ENCODE peak calls at places on chromosomes 3 and 15, in nine cellular contexts. E, F, V, G, O, H, W, U and Y are unnamed samples. For H3K4me1, H3K9me3 and H3K27me3, the result is how much of the 10 kb centered on the place peaks cover.

GRCh38 chr15:33860749-33861148 is 107.5 kb upstream of the CHRM5 start:
- DNase-seq in W (no peak), G (no peak), O (no peak), H (no peak), F (no peak), U (peak), V (no peak), E (no peak), Y (no peak)

GRCh38 chr15:65818927-65819562 is 27.0 kb upstream of the DENND4A start:
- DNase-seq in V (no peak), G (no peak), U (peak), H (peak), W (no peak), E (no peak), F (no peak), O (no peak), Y (peak)

GRCh38 chr3:143172313-143173054 is 52.9 kb downstream of the CHST2 start:
- DNase-seq in G (no peak), H (no peak), O (no peak), E (no peak), F (no peak), W (no peak), V (no peak), U (no peak), Y (no peak)

GRCh38 chr3:150135321-150135721 is 164.6 kb upstream of the PFN2 start:
- DNase-seq in H (no peak), V (no peak), E (no peak), G (no peak), U (peak), W (no peak), F (no peak), O (no peak), Y (no peak)

GRCh38 chr3:30156586-30157498 is 449.6 kb upstream of the TGFBR2 start:
- DNase-seq in E (no peak), G (no peak), H (no peak), W (no peak), V (no peak), F (no peak), O (no peak), U (no peak), Y (no peak)

GRCh38 chr3:72891053-72891855 is 3.4 kb downstream of the GXYLT2 start:
- DNase-seq in G (no peak), W (peak), U (peak), O (peak), V (peak), H (no peak), F (no peak), E (no peak), Y (no peak)

GRCh38 chr3:45644467-45645201 is 44.6 kb upstream of the SACM1L start:
- DNase-seq in H (no peak), W (no peak), V (no peak), E (no peak), O (no peak), U (peak), G (peak), F (no peak), Y (no peak)

GRCh38 chr15:74542192-74543042 is 1.4 kb downstream of the ARID3B start:
- DNase-seq in H (no peak), U (no peak), G (no peak), W (no peak), F (no peak), O (no peak), V (peak), E (no peak), Y (no peak)

GRCh38 chr15:85785887-85786777 is 8.6 kb downstream of the KLHL25 start:
- DNase-seq in W (no peak), F (no peak), V (peak), O (peak), E (peak), U (peak), H (peak), G (no peak), Y (no peak)

GRCh38 chr3:167883452-167883851 is 147.9 kb downstream of the SERPINI1 start:
- DNase-seq in H (no peak), G (no peak), U (no peak), O (no peak), E (no peak), V (no peak), F (no peak), W (no peak), Y (no peak)

GRCh38 chr15:29596266-29596665 is 226.0 kb downstream of the TJP1 start:
- DNase-seq in W (no peak), U (peak), G (no peak), V (no peak), E (no peak), H (peak), F (no peak), O (no peak), Y (no peak)

GRCh38 chr3:130490246-130490645 is 26.7 kb upstream of the COL6A6 start:
- DNase-seq in E (no peak), F (no peak), G (no peak), O (no peak), W (no peak), H (no peak), V (no peak), U (no peak), Y (no peak)

GRCh38 chr15:45868109-45868691 is 233.4 kb downstream of the SQOR start:
- DNase-seq in F (no peak), W (no peak), V (no peak), E (no peak), U (no peak), O (no peak), G (no peak), H (no peak), Y (no peak)

GRCh38 chr3:11641683-11642407 is 1.9 kb downstream of the VGLL4 start:
- DNase-seq in O (no peak), F (no peak), V (peak), U (peak), G (no peak), H (no peak), W (no peak), E (no peak), Y (peak)

GRCh38 chr3:153051427-153052095 is 110.5 kb upstream of the RAP2B start:
- DNase-seq in E (no peak), U (peak), W (no peak), H (peak), V (no peak), G (peak), O (peak), F (no peak), Y (no peak)

GRCh38 chr3:195542261-195542660 is 864 bp downstream of the PPP1R2 start:
- DNase-seq in V (no peak), G (no peak), F (no peak), O (no peak), U (peak), W (no peak), H (peak), E (no peak), Y (no peak)

GRCh38 chr3:195540526-195540925 is 2.6 kb downstream of the PPP1R2 start:
- DNase-seq in V (no peak), F (no peak), H (no peak), O (no peak), E (no peak), U (no peak), W (no peak), G (no peak), Y (no peak)

GRCh38 chr3:195543642-195544536 is 764 bp upstream of the PPP1R2 start:
- DNase-seq in F (peak), V (no peak), U (no peak), E (peak), H (peak), W (peak), O (no peak), G (no peak), Y (no peak)

GRCh38 chr3:195544634-195545033 is 1.5 kb upstream of the PPP1R2 start:
- DNase-seq in U (no peak), E (no peak), H (no peak), O (no peak), W (peak), V (no peak), G (no peak), F (no peak), Y (no peak)

DNA sequence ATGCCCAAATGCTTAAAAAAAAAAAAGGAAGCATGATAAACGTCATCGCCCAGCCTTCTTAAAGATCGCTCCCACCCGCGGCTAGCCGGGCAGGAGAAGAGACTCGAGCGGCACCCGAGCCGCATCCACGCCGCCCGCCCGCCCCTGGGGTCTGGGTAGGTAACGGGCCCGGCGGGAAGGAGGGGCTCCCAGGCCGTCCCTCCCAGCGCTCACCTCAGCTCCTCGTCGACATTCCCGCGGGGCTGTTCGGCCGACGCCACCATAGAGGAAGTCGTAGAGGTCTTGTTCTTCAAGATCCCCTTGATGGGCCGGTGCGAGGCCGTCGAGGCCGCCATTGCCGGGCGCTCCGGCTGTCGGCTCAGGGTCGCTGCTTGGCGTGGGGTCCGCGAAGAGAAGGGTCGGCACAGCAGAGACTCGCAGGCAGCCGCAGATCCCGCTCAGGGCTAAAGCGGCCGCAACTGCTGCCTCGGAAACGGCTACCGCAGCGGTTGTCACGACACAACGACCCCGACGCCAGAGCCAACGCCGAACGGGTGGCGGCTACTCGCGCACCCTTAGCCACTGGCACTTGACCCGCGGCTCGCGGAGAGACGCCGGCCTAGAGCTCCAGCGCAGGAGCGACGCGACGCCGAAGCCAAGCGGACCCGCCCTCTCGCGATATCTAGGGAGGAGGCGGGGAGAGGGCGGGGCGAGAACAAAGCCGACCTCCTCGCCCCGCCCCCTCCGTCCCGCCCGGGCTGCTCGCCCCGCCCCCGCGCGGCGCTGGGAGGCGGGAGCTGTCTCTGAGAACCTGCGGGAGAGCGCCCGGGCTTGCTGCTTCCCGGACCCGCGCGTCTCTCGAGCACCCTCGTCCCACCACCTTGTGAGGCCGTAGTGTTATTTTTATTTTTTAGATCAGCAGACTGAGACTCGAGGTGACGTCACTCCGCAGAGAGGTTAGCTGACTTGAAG is at the start of gene PPP1R2:
- DNase-seq in E (peak), H (peak), V (peak), F (peak), O (peak), W (peak), U (peak), G (peak), Y (peak)
- H3K4me1 ChIP-seq in E (under half), H (under half), V (under half), F (under half), O (under half), W (under half), U (under half), G (under half), Y (half or more)

GRCh38 chr15:100234158-100235029 is 107.4 kb downstream of the ADAMTS17 start:
- DNase-seq in U (no peak), F (no peak), H (no peak), W (peak), G (no peak), O (no peak), V (no peak), E (no peak), Y (no peak)
- H3K9me3 ChIP-seq in U (under half), F (under half), H (under half), W (under half), G (under half), O (under half), V (under half), E (under half), Y (under half)

DNA sequence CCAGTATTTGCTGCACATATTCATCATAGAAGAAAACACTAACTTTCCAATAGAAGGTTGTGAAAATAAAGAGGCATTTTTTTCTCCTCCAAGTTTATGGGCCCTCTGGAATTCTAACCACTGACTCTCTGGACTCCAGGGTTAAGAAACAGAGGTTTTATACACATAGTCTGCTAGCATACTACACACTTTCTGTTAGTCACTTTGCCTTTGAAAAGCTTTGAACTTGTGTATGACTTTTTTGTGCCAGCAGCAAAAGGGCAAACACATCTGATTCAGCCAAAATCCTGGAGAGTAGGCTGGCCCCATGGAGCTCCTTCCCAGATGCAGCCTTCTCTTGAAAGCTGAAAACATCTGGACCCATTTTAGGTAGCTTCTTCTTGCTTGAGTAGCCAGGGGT is 6.2 kb downstream of the ZIC4 start:
- DNase-seq in U (no peak), E (no peak), O (no peak), G (no peak), H (no peak), F (no peak), V (no peak), W (no peak), Y (no peak)
- H3K27me3 ChIP-seq in U (under half), E (half or more), O (half or more), G (under half), H (under half), F (half or more), V (under half), W (under half), Y (under half)

DNA sequence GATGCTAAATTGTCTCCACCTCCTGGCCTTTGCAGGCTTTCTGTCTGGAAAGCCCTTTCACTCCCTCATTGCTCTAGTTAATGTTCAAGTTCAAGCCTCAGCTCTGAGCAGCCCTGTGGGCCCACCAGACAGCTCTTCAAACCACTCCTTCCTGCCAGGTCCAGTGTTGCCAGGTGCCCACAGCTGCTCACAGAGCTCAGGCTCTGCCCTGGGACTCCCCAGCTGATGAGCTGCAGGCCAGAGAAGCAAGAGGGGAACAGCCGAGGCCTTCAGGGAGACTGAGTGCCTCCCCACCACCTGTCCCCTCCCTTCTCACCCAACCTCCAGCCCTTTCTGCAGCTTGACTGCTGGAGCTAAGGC is 1.3 kb upstream of the ZBTB47 start:
- DNase-seq in G (no peak), O (no peak), H (no peak), V (no peak), F (no peak), E (no peak), W (no peak), U (no peak), Y (no peak)
- H3K4me1 ChIP-seq in G (under half), O (under half), H (under half), V (under half), F (under half), E (under half), W (under half), U (half or more), Y (under half)

GRCh38 chr3:138367912-138368311 is 19.5 kb downstream of the MRAS start:
- DNase-seq in O (no peak), G (no peak), W (peak), F (no peak), U (no peak), H (no peak), E (no peak), V (peak), Y (no peak)
- H3K9me3 ChIP-seq in O (under half), G (under half), W (under half), F (under half), U (under half), H (under half), E (under half), V (under half), Y (under half)

GRCh38 chr15:83930392-83930791 is 276.5 kb downstream of the ADAMTSL3 start:
- DNase-seq in V (no peak), H (no peak), E (no peak), O (no peak), G (no peak), F (no peak), W (no peak), U (no peak), Y (no peak)
- H3K27me3 ChIP-seq in V (under half), H (under half), E (under half), O (under half), G (under half), F (under half), W (under half), U (under half), Y (under half)

DNA sequence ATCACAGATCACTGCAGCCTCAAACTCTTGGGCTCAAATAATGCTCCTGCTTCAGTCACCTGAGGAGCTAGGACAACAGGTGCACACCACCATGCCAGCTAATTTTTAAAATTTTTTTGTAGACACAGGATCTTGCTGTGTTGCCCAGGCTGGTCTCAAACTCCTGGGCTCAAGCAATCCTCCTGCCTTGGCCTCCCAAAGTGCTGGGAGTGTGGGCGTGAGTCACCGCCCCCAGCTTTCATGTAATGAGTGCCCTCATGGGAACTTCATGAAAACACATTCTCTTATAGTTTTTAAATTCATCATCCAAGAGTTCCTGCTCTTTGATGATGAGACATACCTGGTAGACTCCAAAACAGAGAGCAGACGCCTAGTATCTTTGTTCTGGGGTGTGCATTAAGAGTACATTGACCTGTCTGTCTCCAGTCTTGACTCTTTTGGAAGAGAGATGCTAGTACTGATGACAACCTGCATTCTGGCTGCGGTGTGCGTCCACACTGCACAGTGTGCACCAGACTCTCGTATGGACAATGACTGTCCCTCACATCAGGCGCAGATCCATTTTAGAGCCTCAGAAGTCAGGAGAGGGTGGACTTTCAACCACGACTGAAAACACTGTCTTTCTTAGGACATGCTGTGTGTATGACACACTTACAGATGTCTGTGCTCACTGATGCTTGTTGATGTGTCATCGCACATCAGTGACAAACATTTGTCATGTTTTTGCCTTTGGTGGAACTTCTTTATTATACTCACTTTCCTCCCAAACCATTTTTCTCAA is 2.0 kb downstream of the NRROS start:
- DNase-seq in H (no peak), O (no peak), V (no peak), G (no peak), E (no peak), U (no peak), F (no peak), W (no peak), Y (no peak)
- H3K4me1 ChIP-seq in H (under half), O (under half), V (under half), G (under half), E (under half), U (under half), F (under half), W (under half), Y (under half)